ENCODE peak calls at places on chromosomes 16 and 17, in four cellular contexts. F, A, Y and W are unnamed samples.

GRCh38 chr16:85913688-85914422 is 14.9 kb downstream of the IRF8 start:
- DNase-seq in A (no peak), F (no peak), Y (no peak), W (no peak)

GRCh38 chr17:51005768-51006167 is 114.9 kb downstream of the SPAG9 start:
- DNase-seq in A (no peak), Y (no peak), F (no peak), W (no peak)

GRCh38 chr16:88540346-88540977 is 29.7 kb upstream of the ZC3H18 start:
- DNase-seq in Y (no peak), A (no peak), F (no peak), W (no peak)

GRCh38 chr17:65750166-65750565 is 188.7 kb upstream of the AXIN2 start:
- DNase-seq in A (no peak), Y (no peak), F (no peak), W (no peak)

GRCh38 chr16:30407794-30408534 is 558 bp downstream of the ZNF771 start:
- DNase-seq in A (no peak), Y (no peak), F (no peak), W (no peak)

GRCh38 chr17:63786961-63787711 is 13.2 kb downstream of the DDX42 start:
- DNase-seq in Y (no peak), F (peak), A (no peak), W (no peak)

GRCh38 chr16:69935278-69935711 is 15.8 kb upstream of the CLEC18A start:
- DNase-seq in Y (no peak), F (no peak), A (no peak), W (no peak)

GRCh38 chr17:40862985-40863733 is 3.9 kb downstream of the KRT12 start:
- DNase-seq in A (no peak), Y (no peak), F (no peak), W (no peak)

GRCh38 chr17:74890554-74890953 is 2.9 kb downstream of the FADS6 start:
- DNase-seq in A (no peak), F (no peak), Y (no peak), W (no peak)

GRCh38 chr16:88731699-88732098 is 25.4 kb downstream of the CTU2 start:
- DNase-seq in Y (no peak), A (no peak), F (no peak), W (peak)

GRCh38 chr17:74295625-74296547 is 21.9 kb downstream of the DNAI2 start:
- DNase-seq in F (no peak), Y (no peak), A (no peak), W (no peak)

GRCh38 chr16:57628008-57628781 is at the start of gene ADGRG1:
- DNase-seq in Y (peak), F (peak), A (peak), W (peak)
- TF ChIP-seq POLR2A in Y (no peak), F (no peak), A (no peak), W (peak)

DNA sequence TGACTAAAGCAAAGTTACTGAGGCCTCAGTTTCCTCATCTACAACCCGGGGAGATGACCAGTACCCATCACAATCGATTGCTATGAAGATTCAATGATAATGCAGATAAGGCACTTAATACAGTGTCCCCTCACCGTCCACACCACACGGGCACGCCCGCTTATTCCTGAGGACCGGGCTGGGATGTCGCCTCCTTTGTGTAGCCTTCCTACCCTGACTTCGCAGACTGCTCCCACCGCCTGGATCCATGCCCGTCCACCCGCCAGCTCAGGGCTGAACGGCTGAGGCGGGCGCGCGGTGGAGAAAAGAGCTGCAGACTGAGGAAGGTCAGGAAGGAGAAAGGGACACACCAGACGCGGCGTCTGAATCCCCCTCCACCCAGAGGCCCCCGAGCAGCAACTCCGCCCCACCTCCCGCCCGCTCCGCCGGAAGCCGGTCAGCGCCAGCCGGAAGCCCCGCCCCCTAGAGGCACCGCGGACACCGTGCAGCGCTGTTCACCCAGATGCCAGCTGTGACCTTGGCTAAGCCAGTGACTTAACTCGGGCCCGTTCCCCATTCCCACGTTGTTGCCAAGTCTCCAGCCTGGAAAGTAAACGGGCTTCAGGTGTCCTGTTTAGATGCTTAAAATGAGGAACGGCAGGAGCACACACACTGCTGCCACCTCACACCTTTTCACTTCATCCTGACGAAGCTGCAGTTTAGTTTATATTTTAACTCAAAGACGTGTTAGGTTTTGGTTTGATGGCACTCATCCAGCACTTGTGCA is at the start of gene KRABD2:
- DNase-seq in F (peak), Y (peak), A (peak), W (peak)
- TF ChIP-seq POLR2A in F (peak), Y (peak), A (no peak), W (peak)

GRCh38 chr16:53130193-53131049 is 75.6 kb downstream of the CHD9 start:
- DNase-seq in Y (peak), A (peak), F (peak), W (peak)
- TF ChIP-seq POLR2A in Y (peak), A (no peak), F (no peak), W (peak)

GRCh38 chr17:28816540-28816939 is 26.1 kb downstream of the FAM222B start:
- DNase-seq in F (no peak), Y (no peak), A (no peak), W (no peak)

GRCh38 chr17:28812980-28813377 is 29.6 kb downstream of the FAM222B start:
- DNase-seq in A (no peak), Y (no peak), F (no peak), W (no peak)

GRCh38 chr17:28810437-28810836 is 32.2 kb downstream of the FAM222B start:
- DNase-seq in Y (no peak), F (no peak), A (no peak), W (no peak)

GRCh38 chr17:28811594-28812135 is 30.9 kb downstream of the FAM222B start:
- DNase-seq in A (no peak), Y (no peak), F (peak), W (peak)

DNA sequence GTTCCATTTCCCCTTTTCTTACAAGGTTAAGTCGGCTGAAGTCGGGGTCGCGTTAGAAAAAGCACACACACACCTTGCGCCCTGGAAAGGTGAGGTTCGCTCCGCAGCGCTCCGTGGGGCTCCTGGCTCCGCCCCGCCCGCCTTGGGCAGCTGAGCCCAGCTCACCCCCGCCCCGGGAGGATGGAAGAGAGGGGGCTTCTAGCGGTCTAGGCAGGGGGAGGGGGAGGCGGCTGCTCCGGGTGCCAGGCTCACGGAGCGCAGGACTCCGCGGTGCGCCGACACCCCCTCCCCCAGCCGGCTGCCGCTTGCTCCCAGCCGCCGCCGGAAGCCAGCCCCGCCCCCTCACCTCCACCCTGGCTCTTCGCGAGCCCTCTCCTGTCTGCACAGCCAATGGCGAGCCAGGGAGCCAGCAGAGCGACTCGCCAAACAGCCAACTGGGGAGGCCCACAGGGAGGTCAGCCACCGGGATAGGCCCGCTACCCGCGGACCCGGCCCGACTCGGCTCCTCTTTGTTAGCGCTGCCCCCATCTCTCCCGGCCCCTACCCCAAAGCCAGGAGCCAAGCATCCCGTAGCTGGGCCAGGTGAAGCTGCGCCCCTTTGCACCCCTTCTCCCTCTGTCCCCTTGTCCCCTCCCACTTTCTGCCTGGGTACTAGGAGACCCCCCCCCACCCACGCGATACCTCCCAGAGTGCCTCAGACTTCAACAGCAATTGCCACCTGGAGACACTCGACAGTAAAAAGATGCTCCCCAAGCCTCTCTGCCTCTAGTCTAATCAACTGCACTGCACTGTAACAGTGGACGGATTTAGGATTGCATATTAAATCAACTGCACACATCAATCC is 30.2 kb downstream of the FAM222B start:
- DNase-seq in F (peak), A (peak), Y (peak), W (peak)
- TF ChIP-seq POLR2A in F (no peak), A (no peak), Y (peak), W (peak)

DNA sequence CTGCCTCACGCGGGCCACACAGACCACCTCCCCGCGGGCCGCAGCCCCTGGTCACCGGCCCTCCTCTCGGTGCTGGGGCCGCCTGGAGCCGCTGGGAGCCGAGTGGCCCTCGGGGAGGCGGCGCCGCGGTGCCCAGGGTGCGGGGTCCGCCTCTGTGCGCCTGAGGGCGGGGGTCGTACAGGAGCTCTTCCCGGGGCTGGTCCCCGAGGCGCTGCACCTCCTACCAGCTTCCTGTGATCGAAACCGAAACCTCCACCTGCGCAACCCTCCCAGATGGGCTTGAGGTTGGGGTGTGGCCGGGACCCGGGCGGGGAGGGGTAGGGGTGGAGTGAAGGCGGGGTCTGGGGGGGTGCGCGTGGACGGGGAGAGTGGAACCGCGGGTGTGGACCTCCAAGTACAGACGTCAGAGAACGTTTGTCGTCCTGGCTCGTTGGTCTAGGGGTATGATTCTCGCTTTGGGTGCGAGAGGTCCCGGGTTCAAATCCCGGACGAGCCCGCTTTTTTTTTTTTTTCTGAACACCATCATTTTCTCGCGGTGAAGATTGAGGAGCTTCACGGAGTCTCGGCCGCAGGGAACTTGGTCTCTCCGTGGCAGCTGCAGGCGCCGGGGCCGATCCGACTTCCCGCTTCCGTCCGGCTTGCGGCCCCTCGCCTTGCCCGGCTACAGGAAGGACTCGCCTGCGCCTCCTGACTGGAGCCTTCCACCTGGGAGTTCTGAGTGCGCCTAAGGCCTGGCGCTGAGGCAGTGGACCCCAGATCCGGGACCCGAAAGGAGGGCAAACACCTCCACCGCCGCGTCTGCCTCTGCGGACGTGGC is 23.9 kb downstream of the ZNF213 start:
- DNase-seq in Y (peak), A (peak), F (peak), W (peak)
- TF ChIP-seq POLR2A in Y (peak), A (no peak), F (peak), W (no peak)